ENCODE peak calls at places on chromosomes 7 and 10, in five cellular contexts. Y is GM23248; Q is effector memory CD4-positive, alpha-beta T cell; W is aorta; S is GM12878. J is an unnamed sample.

GRCh38 chr10:3838723-3839437 is 53.9 kb upstream of the KLF6 start:
- DNase-seq in Y (peak; percentile 38), Q (no peak), W (no peak), S (no peak), J (no peak)

GRCh38 chr10:114352653-114353298 is 51.5 kb downstream of the AFAP1L2 start:
- DNase-seq in Y (no peak), Q (no peak), W (no peak), S (no peak), J (no peak)

GRCh38 chr10:95988702-95989101 is 54.7 kb upstream of the CCNJ start:
- DNase-seq in Y (no peak), Q (no peak), W (no peak), S (no peak), J (no peak)

GRCh38 chr7:43456200-43456599 is 126.7 kb upstream of the STK17A start:
- DNase-seq in Y (no peak), Q (no peak), W (no peak), S (no peak), J (no peak)

GRCh38 chr10:69458426-69459100 is 7.3 kb downstream of the TSPAN15 start:
- DNase-seq in Y (no peak), Q (no peak), W (peak; percentile 51), S (no peak), J (no peak)

GRCh38 chr10:11616021-11616420 is 4.6 kb upstream of the USP6NL start:
- DNase-seq in Y (peak; percentile 47), Q (no peak), W (no peak), S (no peak), J (no peak)

GRCh38 chr7:87628780-87629569 is 777 bp downstream of the RUNDC3B start:
- DNase-seq in Y (peak; percentile 51), Q (peak; percentile 1), W (peak; percentile 75), S (no peak), J (no peak)

GRCh38 chr7:155324918-155325235 is 27.2 kb downstream of the INSIG1 start:
- DNase-seq in Y (no peak), Q (no peak), W (no peak), S (no peak), J (no peak)

GRCh38 chr7:120780938-120781337 is 77.0 kb downstream of the TSPAN12 start:
- DNase-seq in Y (no peak), Q (no peak), W (no peak), S (no peak), J (no peak)

GRCh38 chr7:137508437-137509175 is 165.1 kb upstream of the PTN start:
- DNase-seq in Y (peak; percentile 77), Q (no peak), W (no peak), S (no peak), J (no peak)

GRCh38 chr7:45681596-45682357 is 107.6 kb downstream of the ADCY1 start:
- DNase-seq in Y (no peak), Q (no peak), W (peak; percentile 54), S (no peak), J (peak; percentile 11)

DNA sequence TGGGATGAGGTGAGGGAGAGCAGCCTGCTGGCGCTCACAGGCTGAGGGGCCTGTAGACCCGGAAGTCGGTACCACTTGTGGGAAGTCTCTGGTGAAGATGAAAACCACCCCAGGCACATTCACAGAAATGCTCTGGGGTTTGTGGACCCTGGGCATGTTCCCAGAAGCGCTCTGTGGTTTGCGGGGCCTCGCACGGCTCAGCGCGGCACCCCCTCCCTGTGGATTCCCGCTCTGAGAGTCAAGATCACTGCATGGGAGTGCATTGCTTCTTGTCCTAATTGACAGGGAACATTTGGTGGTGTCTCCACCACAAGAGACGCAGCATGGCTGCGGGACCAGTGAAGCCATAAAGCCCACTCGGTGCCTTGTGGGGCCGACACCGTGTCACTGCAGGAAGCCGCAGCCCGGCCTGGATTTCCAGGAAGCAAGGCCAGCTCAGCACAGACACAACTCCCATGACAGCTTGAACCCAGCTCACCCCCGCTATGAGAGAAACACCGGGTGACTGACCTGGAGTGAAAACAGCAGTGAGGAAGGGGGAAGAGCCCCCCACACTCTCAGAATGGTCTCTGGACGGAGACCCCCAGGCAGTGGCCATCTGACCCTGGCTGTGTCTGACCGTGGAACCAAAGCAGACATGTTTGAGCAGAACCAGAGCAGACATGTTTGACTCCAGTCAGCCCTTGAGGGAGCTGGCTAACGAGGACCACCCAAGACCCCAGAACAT is 157.2 kb downstream of the PTPRN2 start:
- DNase-seq in Y (no peak), Q (no peak), W (no peak), S (no peak), J (no peak)
- H3K9me3 ChIP-seq in Y (no peaks in the 10 kb centered on the region), Q (no peaks in the 10 kb centered on the region), W (no peaks in the 10 kb centered on the region), S (no peaks in the 10 kb centered on the region), J (no peaks in the 10 kb centered on the region)

DNA sequence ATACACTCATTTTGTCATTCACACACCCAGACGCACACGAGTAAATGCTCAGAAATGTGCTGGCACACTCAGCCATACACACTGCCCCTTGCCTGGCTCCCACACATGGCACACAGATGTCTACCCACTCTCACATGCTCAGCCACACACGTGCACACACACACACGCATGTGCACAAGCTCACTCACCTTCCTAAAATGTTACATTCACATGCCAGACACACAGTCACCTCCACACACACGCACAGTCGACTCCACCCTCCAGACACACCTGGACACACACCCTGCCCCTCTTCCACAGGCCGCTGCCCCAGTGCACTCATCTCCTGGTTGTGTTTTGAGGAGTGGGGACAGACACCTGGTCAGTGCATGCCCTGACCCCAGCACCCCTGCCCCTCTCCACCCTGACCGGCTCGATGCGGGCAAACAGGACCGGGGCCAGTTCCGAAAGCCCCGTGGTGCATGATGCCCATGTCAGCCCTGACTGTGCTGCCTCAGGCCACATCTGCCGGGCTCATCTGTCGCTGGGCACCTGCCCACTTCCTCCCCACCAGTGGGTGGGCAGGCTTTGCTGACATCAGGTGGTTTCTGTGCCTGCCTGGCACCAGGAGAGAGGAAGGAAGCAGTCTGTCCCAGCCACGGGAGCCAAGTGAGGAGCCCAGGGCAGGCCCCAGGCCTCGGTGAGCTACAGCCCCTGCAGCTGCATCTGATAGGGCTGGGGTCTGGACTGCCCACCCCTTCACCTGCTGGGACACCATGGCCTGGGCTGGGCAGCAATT is 84.9 kb upstream of the ZNF716 start:
- DNase-seq in Y (no peak), Q (no peak), W (no peak), S (no peak), J (no peak)
- H3K9me3 ChIP-seq in Y (no peaks in the 10 kb centered on the region), Q (no peaks in the 10 kb centered on the region), W (no peaks in the 10 kb centered on the region), S (no peaks in the 10 kb centered on the region), J (peaks cover 24% of the 10 kb centered on the region)

DNA sequence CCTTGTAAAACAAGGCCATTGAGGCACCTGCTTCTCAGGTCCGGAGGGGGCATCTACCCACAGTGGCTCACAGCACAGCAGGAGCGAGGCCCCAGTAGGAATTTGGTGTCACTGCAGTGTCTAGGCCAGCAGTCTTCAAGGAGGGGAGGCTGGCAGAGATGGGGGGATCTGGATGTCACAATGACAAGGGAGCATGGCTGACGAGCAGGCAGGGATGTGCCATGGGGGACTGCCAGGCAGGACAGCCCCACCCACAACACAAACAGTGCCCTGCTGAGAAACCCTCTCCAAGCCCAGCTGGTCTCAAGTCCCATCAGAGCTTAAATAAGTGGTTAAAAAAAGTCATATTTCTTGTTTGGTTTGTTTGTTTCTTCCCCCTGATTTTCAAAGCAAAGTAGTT is 121.0 kb upstream of the ZNF716 start:
- DNase-seq in Y (no peak), Q (no peak), W (peak; percentile 30), S (no peak), J (no peak)
- H3K9me3 ChIP-seq in Y (no peaks in the 10 kb centered on the region), Q (peaks cover 5% of the 10 kb centered on the region), W (peaks cover 4% of the 10 kb centered on the region), S (no peaks in the 10 kb centered on the region), J (peaks cover 96% of the 10 kb centered on the region)

GRCh38 chr10:133008196-133008595 is 65.8 kb upstream of the CFAP46 start:
- DNase-seq in Y (no peak), Q (no peak), W (no peak), S (no peak), J (no peak)
- H3K9me3 ChIP-seq in Y (no peaks in the 10 kb centered on the region), Q (no peaks in the 10 kb centered on the region), W (no peaks in the 10 kb centered on the region), S (peaks cover 1% of the 10 kb centered on the region), J (no peaks in the 10 kb centered on the region)

GRCh38 chr7:158113321-158114025 is 474.1 kb downstream of the PTPRN2 start:
- DNase-seq in Y (no peak), Q (no peak), W (peak; percentile 64), S (no peak), J (no peak)

GRCh38 chr7:158112571-158113320 is 474.9 kb downstream of the PTPRN2 start:
- DNase-seq in Y (no peak), Q (no peak), W (peak; percentile 53), S (no peak), J (no peak)

GRCh38 chr7:158117341-158118222 is 470.0 kb downstream of the PTPRN2 start:
- DNase-seq in Y (no peak), Q (no peak), W (no peak), S (no peak), J (no peak)

GRCh38 chr7:158114056-158114850 is 473.4 kb downstream of the PTPRN2 start:
- DNase-seq in Y (no peak), Q (no peak), W (peak; percentile 53), S (no peak), J (no peak)

GRCh38 chr7:158116235-158116634 is 471.4 kb downstream of the PTPRN2 start:
- DNase-seq in Y (no peak), Q (no peak), W (no peak), S (no peak), J (no peak)
- H3K9me3 ChIP-seq in Y (no peaks in the 10 kb centered on the region), Q (peaks cover 11% of the 10 kb centered on the region), W (peaks cover 10% of the 10 kb centered on the region), S (no peaks in the 10 kb centered on the region), J (peaks cover 87% of the 10 kb centered on the region)

GRCh38 chr7:158004123-158004490 is 583.5 kb downstream of the PTPRN2 start:
- DNase-seq in Y (no peak), Q (no peak), W (no peak), S (no peak), J (no peak)
- H3K9me3 ChIP-seq in Y (no peaks in the 10 kb centered on the region), Q (no peaks in the 10 kb centered on the region), W (no peaks in the 10 kb centered on the region), S (peaks cover 1% of the 10 kb centered on the region), J (no peaks in the 10 kb centered on the region)

GRCh38 chr7:158323741-158324396 is 263.8 kb downstream of the PTPRN2 start:
- DNase-seq in Y (no peak), Q (no peak), W (no peak), S (no peak), J (no peak)
- H3K9me3 ChIP-seq in Y (no peaks in the 10 kb centered on the region), Q (no peaks in the 10 kb centered on the region), W (no peaks in the 10 kb centered on the region), S (no peaks in the 10 kb centered on the region), J (no peaks in the 10 kb centered on the region)

GRCh38 chr10:1661861-1662260 is 75.5 kb downstream of the ADARB2 start:
- DNase-seq in Y (no peak), Q (no peak), W (no peak), S (peak; percentile 34), J (no peak)

GRCh38 chr10:1660386-1660785 is 76.9 kb downstream of the ADARB2 start:
- DNase-seq in Y (no peak), Q (no peak), W (no peak), S (no peak), J (no peak)

GRCh38 chr10:1662361-1663025 is 74.8 kb downstream of the ADARB2 start:
- DNase-seq in Y (no peak), Q (no peak), W (no peak), S (no peak), J (no peak)

GRCh38 chr10:1660815-1661214 is 76.5 kb downstream of the ADARB2 start:
- DNase-seq in Y (no peak), Q (no peak), W (no peak), S (no peak), J (no peak)

GRCh38 chr10:1661416-1661815 is 75.9 kb downstream of the ADARB2 start:
- DNase-seq in Y (no peak), Q (no peak), W (no peak), S (no peak), J (no peak)
- H3K9me3 ChIP-seq in Y (no peaks in the 10 kb centered on the region), Q (no peaks in the 10 kb centered on the region), W (no peaks in the 10 kb centered on the region), S (no peaks in the 10 kb centered on the region), J (no peaks in the 10 kb centered on the region)

GRCh38 chr10:14377591-14377990 is 46.9 kb upstream of the FRMD4A start:
- DNase-seq in Y (no peak), Q (no peak), W (no peak), S (no peak), J (no peak)
- H3K9me3 ChIP-seq in Y (no peaks in the 10 kb centered on the region), Q (no peaks in the 10 kb centered on the region), W (no peaks in the 10 kb centered on the region), S (no peaks in the 10 kb centered on the region), J (no peaks in the 10 kb centered on the region)